ENCODE peak calls at places on chromosomes 16 and 17, in seven cellular contexts. V is CD8-positive, alpha-beta T cell; T is fibroblast of pulmonary artery; I is lower lobe of right lung; L is heart left ventricle; E is HepG2; R is epithelial cell of proximal tubule. B is an unnamed sample.

GRCh38 chr16:67881557-67882220 is 3.0 kb upstream of the NRN1L start:
- DNase-seq in L (peak), T (no peak), V (no peak), E (no peak), R (no peak), I (no peak), B (no peak)

GRCh38 chr17:66637491-66637890 is 197.4 kb upstream of the CACNG5 start:
- DNase-seq in L (no peak), R (peak), E (no peak), I (no peak), V (no peak), T (no peak), B (no peak)

GRCh38 chr17:79192503-79193500 is 118.2 kb downstream of the ENGASE start:
- DNase-seq in V (peak), E (no peak), T (peak), I (no peak), L (peak), R (no peak), B (no peak)

GRCh38 chr17:4711671-4712111 is 1.3 kb downstream of the ARRB2 start:
- DNase-seq in E (no peak), L (peak), V (no peak), T (no peak), I (peak), R (no peak), B (no peak)

GRCh38 chr17:71779482-71779881 is 341.3 kb upstream of the SOX9 start:
- DNase-seq in E (no peak), L (no peak), T (no peak), R (no peak), I (no peak), V (no peak), B (no peak)

GRCh38 chr16:9816644-9817043 is 365.6 kb downstream of the GRIN2A start:
- DNase-seq in E (no peak), L (no peak), T (no peak), I (no peak), V (no peak), R (no peak), B (no peak)

GRCh38 chr17:9150407-9151090 is 129.2 kb downstream of the NTN1 start:
- DNase-seq in I (no peak), R (no peak), L (no peak), T (peak), E (no peak), V (no peak), B (no peak)

GRCh38 chr16:85296859-85297698 is 184.8 kb upstream of the CIBAR2 start:
- DNase-seq in I (peak), V (peak), T (peak), E (peak), L (peak), R (no peak), B (no peak)

GRCh38 chr16:66462912-66463311 is 35.8 kb downstream of the BEAN1 start:
- DNase-seq in R (no peak), E (no peak), L (no peak), T (no peak), I (no peak), V (no peak), B (no peak)

GRCh38 chr17:37752482-37752881 is 7.6 kb upstream of the HNF1B start:
- DNase-seq in V (no peak), T (no peak), I (no peak), L (no peak), E (no peak), R (peak), B (no peak)

GRCh38 chr16:28084209-28084608 is 20.7 kb upstream of the GSG1L start:
- DNase-seq in I (no peak), R (no peak), T (no peak), E (no peak), L (no peak), V (no peak), B (no peak)

GRCh38 chr17:81877569-81877968 is 6.4 kb upstream of the ARHGDIA start:
- DNase-seq in V (no peak), E (no peak), T (no peak), L (no peak), R (no peak), I (no peak), B (no peak)

GRCh38 chr17:8173056-8173870 is 2.9 kb downstream of the TMEM107 start:
- DNase-seq in E (peak), T (peak), I (peak), L (peak), R (peak), V (no peak), B (peak)

GRCh38 chr16:56013962-56014552 is 138.9 kb upstream of the CES5A start:
- DNase-seq in T (peak), E (peak), I (peak), V (no peak), L (peak), R (no peak), B (peak)

GRCh38 chr17:81939881-81940385 is 2.8 kb upstream of the PYCR1 start:
- DNase-seq in L (peak), E (no peak), T (no peak), I (no peak), V (no peak), R (no peak), B (no peak)

GRCh38 chr17:202501-202951 is 21.1 kb upstream of the DOC2B start:
- DNase-seq in I (no peak), R (no peak), L (no peak), E (no peak), V (no peak), T (no peak), B (no peak)

GRCh38 chr16:9261376-9261775 is 169.9 kb downstream of the HAPSTR1 start:
- DNase-seq in V (no peak), I (no peak), L (no peak), E (no peak), T (no peak), R (no peak), B (no peak)

GRCh38 chr16:49019081-49019633 is 262.5 kb downstream of the CBLN1 start:
- DNase-seq in R (no peak), I (no peak), L (no peak), V (no peak), E (no peak), T (no peak), B (no peak)

GRCh38 chr17:39739020-39739884 is 1.5 kb downstream of the GRB7 start:
- DNase-seq in I (peak), R (peak), V (no peak), L (no peak), T (no peak), E (peak), B (no peak)

GRCh38 chr17:42281571-42282096 is 5.4 kb upstream of the STAT5B start:
- DNase-seq in V (no peak), L (no peak), R (no peak), T (no peak), E (no peak), I (no peak), B (no peak)

GRCh38 chr17:32269377-32269776 is 3.7 kb downstream of the RHBDL3 start:
- DNase-seq in R (no peak), I (peak), E (no peak), V (no peak), L (no peak), T (no peak), B (no peak)

GRCh38 chr16:84308120-84308519 is 13.4 kb downstream of the WFDC1 start:
- DNase-seq in V (no peak), E (peak), R (no peak), L (peak), T (peak), I (peak), B (no peak)

GRCh38 chr17:15414502-15415348 is 52.7 kb downstream of the CDRT4 start:
- DNase-seq in E (no peak), R (no peak), T (no peak), L (peak), V (no peak), I (peak), B (no peak)

GRCh38 chr16:86961133-86961720 is 356.0 kb downstream of the C16orf95 start:
- DNase-seq in T (peak), E (no peak), R (no peak), I (no peak), L (peak), V (no peak), B (no peak)

DNA sequence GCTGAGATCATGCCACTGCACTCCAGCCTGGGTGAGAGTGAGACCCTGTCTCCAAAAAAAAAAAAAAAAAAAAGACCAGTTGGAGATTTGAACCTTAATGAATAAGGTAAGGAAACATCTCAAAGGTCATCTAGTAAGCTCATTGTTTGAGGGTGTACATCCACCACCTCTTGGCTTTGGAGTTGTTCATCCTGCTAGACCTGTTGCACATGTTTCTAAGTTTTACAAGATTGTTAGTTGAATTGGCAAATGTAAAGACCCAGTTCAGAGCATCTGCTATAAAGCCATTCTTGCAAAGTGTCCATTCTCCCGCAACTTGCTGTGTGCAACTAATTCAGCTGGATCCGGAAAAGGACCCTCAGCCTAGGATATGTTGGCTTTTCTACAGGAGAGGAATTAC is 1.5 kb downstream of the PSMD7 start:
- DNase-seq in V (no peak), L (no peak), T (no peak), E (no peak), I (no peak), R (no peak), B (peak)
- H3K4me3 ChIP-seq in V (no peak), L (peak), T (peak), E (peak), I (peak), R (peak), B (peak)

GRCh38 chr17:80475949-80476876 is at the start of gene NPTX1:
- DNase-seq in I (no peak), R (no peak), L (no peak), T (no peak), V (no peak), E (no peak), B (no peak)

GRCh38 chr17:80474933-80475915 is 1.2 kb downstream of the NPTX1 start:
- DNase-seq in R (no peak), V (no peak), T (no peak), L (no peak), I (no peak), E (no peak), B (no peak)

GRCh38 chr17:80472996-80473395 is 3.4 kb downstream of the NPTX1 start:
- DNase-seq in L (no peak), E (no peak), R (no peak), V (no peak), T (no peak), I (no peak), B (no peak)

GRCh38 chr17:80473701-80474100 is 2.7 kb downstream of the NPTX1 start:
- DNase-seq in I (no peak), E (no peak), T (no peak), R (no peak), V (no peak), L (no peak), B (no peak)

DNA sequence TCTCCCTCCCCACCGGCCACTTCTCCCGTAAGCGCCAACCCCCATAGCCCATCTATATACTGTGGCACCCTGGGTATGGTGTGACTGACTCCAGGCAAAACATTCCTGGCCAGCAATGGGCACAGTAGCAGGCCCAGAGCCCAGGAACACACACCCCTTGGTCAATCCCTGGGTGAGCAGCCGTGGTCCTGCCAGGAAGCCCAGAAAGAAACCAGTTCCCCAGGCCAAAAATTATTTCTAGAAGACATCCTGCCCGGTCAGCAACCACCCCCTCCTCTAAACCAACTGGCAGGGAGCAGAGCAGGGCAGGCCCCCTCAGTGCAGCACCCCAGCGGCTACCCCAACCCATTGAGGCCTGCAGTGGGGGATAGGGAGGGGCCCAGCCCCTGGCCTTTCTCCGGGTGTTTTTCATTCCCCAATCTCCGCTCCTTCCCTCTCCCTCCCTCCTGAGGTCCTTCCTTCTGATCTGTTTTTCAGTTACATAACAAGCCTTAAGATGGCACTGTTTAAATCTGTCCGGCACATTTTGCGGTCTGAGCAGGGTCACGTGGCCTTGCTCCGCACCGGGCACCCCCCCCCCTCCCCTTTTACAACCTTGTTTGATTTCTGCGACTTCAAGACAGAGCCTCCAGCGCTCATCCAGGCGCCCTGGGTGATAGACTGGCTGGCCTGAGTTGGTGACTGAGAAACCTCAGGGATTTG is 2.0 kb downstream of the NPTX1 start:
- DNase-seq in E (no peak), T (peak), R (no peak), I (no peak), V (no peak), L (no peak), B (peak)
- TF ChIP-seq CTCF in E (no peak), T (peak), R (peak), I (no peak), V (no peak), L (no peak), B (peak)

GRCh38 chr16:29871822-29872546 is 9.0 kb upstream of the CDIPT start:
- DNase-seq in L (no peak), T (no peak), R (no peak), I (no peak), V (no peak), E (no peak), B (no peak)
- H3K4me3 ChIP-seq in L (no peak), T (no peak), R (no peak), I (no peak), V (no peak), E (no peak), B (no peak)

GRCh38 chr16:76108460-76108859 is 168.7 kb upstream of the CNTNAP4 start:
- DNase-seq in V (no peak), E (no peak), T (no peak), R (no peak), I (no peak), L (no peak), B (no peak)

DNA sequence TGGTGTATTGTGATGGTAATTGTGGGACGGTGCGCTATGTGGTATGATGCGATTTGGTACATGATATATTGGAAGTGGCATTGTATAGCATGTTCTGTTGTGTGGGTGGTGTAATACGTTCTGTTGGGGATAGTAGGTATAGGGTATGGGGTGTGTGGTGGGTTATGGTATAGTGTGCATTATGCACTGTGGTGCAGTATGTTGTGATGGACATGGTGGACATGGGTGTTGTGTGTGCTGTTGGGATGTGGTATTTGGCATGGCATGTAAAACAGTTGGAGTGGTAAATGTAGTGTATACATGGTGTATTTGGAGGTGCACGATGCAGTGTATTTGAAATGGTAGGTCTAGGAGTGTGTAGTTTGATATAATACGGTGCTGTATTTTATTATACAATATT is 170.6 kb upstream of the CNTNAP4 start:
- DNase-seq in I (no peak), R (no peak), L (no peak), T (no peak), V (no peak), E (no peak), B (no peak)
- TF ChIP-seq CTCF in I (no peak), R (no peak), L (no peak), T (no peak), V (no peak), E (no peak), B (no peak)

GRCh38 chr17:12664894-12665262 is 812 bp upstream of the MYOCD start:
- DNase-seq in R (no peak), V (no peak), T (no peak), E (no peak), I (no peak), L (no peak), B (no peak)
- H3K4me3 ChIP-seq in R (peak), V (no peak), T (peak), E (no peak), I (peak), L (peak), B (peak)

DNA sequence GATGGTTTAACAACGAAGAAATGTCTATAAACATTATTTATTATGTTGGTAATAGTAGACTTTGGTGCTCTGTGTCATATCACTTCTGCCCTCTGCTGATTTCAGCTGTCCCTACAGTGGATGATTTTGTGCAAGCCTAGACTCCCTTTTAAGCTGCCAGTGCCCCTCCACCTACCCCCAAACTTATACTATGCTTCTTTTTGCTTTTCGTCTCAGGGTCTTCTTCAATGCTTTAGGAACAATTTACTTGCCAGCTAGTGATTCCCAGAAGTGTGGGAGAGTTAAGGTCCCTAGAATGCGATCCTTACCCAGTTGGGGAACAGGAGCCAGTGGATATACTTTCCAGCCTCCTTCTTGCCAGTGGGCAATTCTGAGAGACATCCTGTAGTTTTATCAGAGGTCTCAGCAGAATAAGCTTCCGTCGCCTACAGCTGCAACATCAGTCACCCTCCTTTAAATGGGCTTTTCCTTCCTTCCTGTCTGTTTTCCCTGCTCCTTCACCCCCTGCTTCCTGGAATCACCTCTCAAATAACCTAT is 4.1 kb downstream of the ICAM2 start:
- DNase-seq in E (no peak), R (no peak), L (no peak), I (no peak), V (no peak), T (no peak), B (no peak)
- TF ChIP-seq CTCF in E (peak), R (peak), L (no peak), I (no peak), V (peak), T (peak), B (peak)

GRCh38 chr16:799948-800833 is at the start of gene GNG13:
- DNase-seq in I (no peak), E (no peak), L (no peak), T (no peak), R (no peak), V (no peak), B (no peak)
- H3K4me3 ChIP-seq in I (no peak), E (no peak), L (no peak), T (no peak), R (no peak), V (no peak), B (peak)

B was measured in LNCaP clone FGC.